ENCODE peak calls at places on chromosomes 3 and 15, in six cellular contexts. T is mesothelial cell of epicardium, C is MCF 10A, I is thyroid gland, X is fibroblast of lung, F is uterus. O is an unnamed sample.

GRCh38 chr3:161700998-161701397 is 204.4 kb downstream of the OTOL1 start:
- DNase-seq in I (no peak), X (no peak), F (no peak), C (peak), T (no peak), O (no peak)

GRCh38 chr3:75978686-75979085 is 193.3 kb upstream of the ZNF717 start:
- DNase-seq in F (no peak), X (peak), C (no peak), T (no peak), I (no peak), O (no peak)

GRCh38 chr3:43497905-43498365 is 123.9 kb downstream of the ANO10 start:
- DNase-seq in X (peak), F (no peak), I (no peak), T (no peak), C (peak), O (peak)

GRCh38 chr15:29472901-29473423 is 203.3 kb upstream of the NSMCE3 start:
- DNase-seq in X (no peak), F (no peak), C (no peak), T (no peak), I (peak), O (no peak)

GRCh38 chr3:124207873-124208473 is 216.0 kb upstream of the ROPN1 start:
- DNase-seq in C (no peak), F (no peak), T (no peak), X (no peak), I (no peak), O (no peak)

GRCh38 chr3:150268426-150269321 is 139.4 kb upstream of the TSC22D2 start:
- DNase-seq in C (no peak), I (no peak), T (no peak), F (no peak), X (peak), O (no peak)

GRCh38 chr15:78306176-78306774 is 6.9 kb upstream of the SKIC8 start:
- DNase-seq in F (no peak), X (peak), T (no peak), C (no peak), I (no peak), O (no peak)

GRCh38 chr3:112633757-112634156 is 7.2 kb downstream of the CCDC80 start:
- DNase-seq in T (no peak), X (peak), C (no peak), F (no peak), I (no peak), O (no peak)

GRCh38 chr15:28984421-28985375 is 98.9 kb downstream of the APBA2 start:
- DNase-seq in C (no peak), I (peak), X (peak), T (no peak), F (no peak), O (no peak)

GRCh38 chr15:42084465-42085235 is 9.7 kb downstream of the PLA2G4D start:
- DNase-seq in F (peak), I (peak), T (peak), X (peak), C (peak), O (peak)

GRCh38 chr3:114496874-114497273 is 203.0 kb downstream of the TIGIT start:
- DNase-seq in F (no peak), T (no peak), X (peak), I (no peak), C (peak), O (no peak)

GRCh38 chr3:197003461-197004385 is 25.9 kb downstream of the MELTF start:
- DNase-seq in C (peak), T (peak), F (no peak), X (peak), I (peak), O (no peak)

GRCh38 chr15:62896969-62897486 is 145.5 kb upstream of the TPM1 start:
- DNase-seq in C (peak), T (peak), F (peak), X (peak), I (peak), O (peak)

DNA sequence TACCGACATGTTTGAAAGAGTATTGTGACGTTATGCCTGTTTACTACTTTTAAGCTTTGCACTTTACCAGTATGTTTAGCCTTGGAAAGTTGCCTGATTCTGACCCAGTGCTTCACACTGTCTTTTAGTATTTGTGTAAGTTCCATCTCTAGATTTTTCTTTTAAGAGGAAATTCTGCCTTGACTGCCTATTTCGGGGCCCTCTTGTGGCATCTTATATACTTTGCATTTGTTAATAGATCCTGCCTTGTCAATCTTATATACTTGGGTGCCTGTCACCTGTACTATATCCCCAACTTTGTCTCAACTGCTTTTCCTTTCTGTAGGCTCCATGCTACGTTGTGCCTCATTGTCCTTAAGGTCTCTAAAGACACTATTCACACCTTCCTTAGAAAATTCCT is 244.6 kb downstream of the STXBP5L start:
- DNase-seq in T (no peak), X (no peak), I (peak), F (no peak), C (peak), O (peak)
- TF ChIP-seq CTCF in T (no peak), X (no peak), I (no peak), F (no peak), C (peak), O (no peak)

GRCh38 chr3:24690777-24691176 is 196.1 kb upstream of the THRB start:
- DNase-seq in I (no peak), T (no peak), X (no peak), F (no peak), C (no peak), O (no peak)
- TF ChIP-seq CTCF in I (no peak), T (no peak), X (no peak), F (no peak), C (no peak), O (no peak)

GRCh38 chr15:68830141-68830540 is 9.4 kb upstream of the ANP32A start:
- DNase-seq in X (no peak), F (no peak), C (no peak), T (no peak), I (no peak), O (no peak)

GRCh38 chr15:68834356-68834755 is 13.7 kb upstream of the ANP32A start:
- DNase-seq in I (no peak), C (no peak), F (no peak), X (no peak), T (no peak), O (no peak)

GRCh38 chr15:68833734-68834334 is 13.1 kb upstream of the ANP32A start:
- DNase-seq in T (no peak), I (no peak), X (peak), F (no peak), C (no peak), O (no peak)

GRCh38 chr15:68823561-68823960 is 2.9 kb upstream of the ANP32A start:
- DNase-seq in C (no peak), T (no peak), X (no peak), I (no peak), F (no peak), O (no peak)

DNA sequence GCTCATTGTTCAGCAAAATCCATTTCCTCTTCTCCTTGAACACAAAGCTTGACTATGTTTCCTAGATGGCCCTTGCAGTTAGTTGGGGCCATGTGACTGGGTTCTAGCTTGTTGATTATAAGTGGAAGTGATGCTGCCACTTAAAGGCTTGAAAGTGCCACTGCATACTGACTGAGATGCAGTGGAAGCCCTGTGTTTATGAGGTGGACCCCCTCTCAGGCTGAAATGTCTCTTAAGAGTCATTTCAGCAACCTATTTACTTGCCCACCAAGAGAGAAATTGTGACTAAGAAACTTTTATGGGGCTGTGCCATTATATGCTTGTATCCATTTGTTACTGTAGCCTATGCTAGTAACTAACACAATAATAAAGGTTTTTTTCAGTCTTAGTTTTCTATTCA is 8.4 kb upstream of the ANP32A start:
- DNase-seq in C (peak), X (peak), F (no peak), T (no peak), I (no peak), O (peak)
- TF ChIP-seq CTCF in C (peak), X (peak), F (peak), T (no peak), I (no peak), O (peak)

DNA sequence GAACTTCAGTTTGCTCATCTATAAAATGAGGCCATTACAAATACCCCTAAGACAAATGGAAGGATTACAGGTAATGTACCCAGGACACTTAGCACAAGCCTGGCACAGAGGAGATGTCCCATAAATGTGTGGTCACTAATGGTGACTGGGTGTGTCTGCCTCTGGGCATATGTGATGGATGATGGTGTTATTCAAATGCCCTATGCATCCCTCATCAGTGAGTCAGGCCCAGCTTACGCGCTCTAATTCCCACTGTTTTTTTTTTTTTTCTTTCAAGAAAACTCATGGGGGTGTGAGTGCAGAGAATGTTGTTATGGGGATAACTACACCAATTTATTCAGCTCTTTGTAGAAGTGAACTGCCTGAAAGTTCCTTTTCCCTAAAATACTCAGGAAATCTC is 23.6 kb upstream of the KIF23 start:
- DNase-seq in T (no peak), F (no peak), I (no peak), C (peak), X (peak), O (peak)
- TF ChIP-seq CTCF in T (no peak), F (no peak), I (no peak), C (no peak), X (no peak), O (no peak)